ENCODE peak calls at places on chromosome X, in ten cellular contexts. One of them, this sample, is unnamed.

GRCh38 chrX:48971325-48972213 is at the start of gene KCND1:
- DNase-seq in PC-9: no peak
- DNase-seq in activated CD4-positive, CD25-positive, alpha-beta regulatory T cell: no peak
- DNase-seq in glomerular endothelial cell: no peak
- DNase-seq in Kasumi-1: peak; percentile 0
- DNase-seq in uterus: peak; percentile 51
- DNase-seq in stimulated activated CD4-positive, alpha-beta T cell treated with anti-CD3 and anti-CD28 coated beads, Interleukin-12 subunit alpha, Interleukin-12 subunit beta, amount 100 ng/mL, for 4 hours: no peak
- DNase-seq in endothelial cell of umbilical vein: peak; percentile 44
- DNase-seq in nucleus accumbens: no peak
- DNase-seq in coronary artery: no peak
- DNase-seq in this sample: peak; percentile 37

GRCh38 chrX:143781103-143781502 is 60.6 kb upstream of the SPANXN2 start:
- DNase-seq in PC-9: no peak
- DNase-seq in activated CD4-positive, CD25-positive, alpha-beta regulatory T cell: no peak
- DNase-seq in glomerular endothelial cell: no peak
- DNase-seq in Kasumi-1: no peak
- DNase-seq in uterus: no peak
- DNase-seq in stimulated activated CD4-positive, alpha-beta T cell treated with anti-CD3 and anti-CD28 coated beads, Interleukin-12 subunit alpha, Interleukin-12 subunit beta, amount 100 ng/mL, for 4 hours: no peak
- DNase-seq in endothelial cell of umbilical vein: no peak
- DNase-seq in nucleus accumbens: no peak
- DNase-seq in coronary artery: no peak
- DNase-seq in this sample: no peak

GRCh38 chrX:39764441-39764914 is 333.3 kb downstream of the BCOR start:
- DNase-seq in PC-9: no peak
- DNase-seq in activated CD4-positive, CD25-positive, alpha-beta regulatory T cell: no peak
- DNase-seq in glomerular endothelial cell: no peak
- DNase-seq in Kasumi-1: no peak
- DNase-seq in uterus: no peak
- DNase-seq in stimulated activated CD4-positive, alpha-beta T cell treated with anti-CD3 and anti-CD28 coated beads, Interleukin-12 subunit alpha, Interleukin-12 subunit beta, amount 100 ng/mL, for 4 hours: no peak
- DNase-seq in endothelial cell of umbilical vein: no peak
- DNase-seq in nucleus accumbens: no peak
- DNase-seq in coronary artery: no peak
- DNase-seq in this sample: no peak

GRCh38 chrX:46595084-46595483 is 21.5 kb downstream of the CHST7 start:
- DNase-seq in PC-9: no peak
- DNase-seq in activated CD4-positive, CD25-positive, alpha-beta regulatory T cell: no peak
- DNase-seq in glomerular endothelial cell: no peak
- DNase-seq in Kasumi-1: no peak
- DNase-seq in uterus: no peak
- DNase-seq in stimulated activated CD4-positive, alpha-beta T cell treated with anti-CD3 and anti-CD28 coated beads, Interleukin-12 subunit alpha, Interleukin-12 subunit beta, amount 100 ng/mL, for 4 hours: no peak
- DNase-seq in endothelial cell of umbilical vein: no peak
- DNase-seq in nucleus accumbens: no peak
- DNase-seq in coronary artery: no peak
- DNase-seq in this sample: no peak

GRCh38 chrX:40550069-40550468 is 30.7 kb upstream of the ATP6AP2 start:
- DNase-seq in PC-9: no peak
- DNase-seq in activated CD4-positive, CD25-positive, alpha-beta regulatory T cell: no peak
- DNase-seq in glomerular endothelial cell: no peak
- DNase-seq in Kasumi-1: no peak
- DNase-seq in uterus: no peak
- DNase-seq in stimulated activated CD4-positive, alpha-beta T cell treated with anti-CD3 and anti-CD28 coated beads, Interleukin-12 subunit alpha, Interleukin-12 subunit beta, amount 100 ng/mL, for 4 hours: no peak
- DNase-seq in endothelial cell of umbilical vein: no peak
- DNase-seq in nucleus accumbens: no peak
- DNase-seq in coronary artery: no peak
- DNase-seq in this sample: no peak

GRCh38 chrX:119417842-119418241 is 18.7 kb downstream of the SLC25A43 start:
- DNase-seq in PC-9: no peak
- DNase-seq in activated CD4-positive, CD25-positive, alpha-beta regulatory T cell: no peak
- DNase-seq in glomerular endothelial cell: no peak
- DNase-seq in Kasumi-1: peak; percentile 26
- DNase-seq in uterus: no peak
- DNase-seq in stimulated activated CD4-positive, alpha-beta T cell treated with anti-CD3 and anti-CD28 coated beads, Interleukin-12 subunit alpha, Interleukin-12 subunit beta, amount 100 ng/mL, for 4 hours: no peak
- DNase-seq in endothelial cell of umbilical vein: no peak
- DNase-seq in nucleus accumbens: no peak
- DNase-seq in coronary artery: no peak
- DNase-seq in this sample: no peak

GRCh38 chrX:105803891-105804290 is 18.4 kb upstream of the NRK start:
- DNase-seq in PC-9: no peak
- DNase-seq in activated CD4-positive, CD25-positive, alpha-beta regulatory T cell: no peak
- DNase-seq in glomerular endothelial cell: no peak
- DNase-seq in Kasumi-1: no peak
- DNase-seq in uterus: no peak
- DNase-seq in stimulated activated CD4-positive, alpha-beta T cell treated with anti-CD3 and anti-CD28 coated beads, Interleukin-12 subunit alpha, Interleukin-12 subunit beta, amount 100 ng/mL, for 4 hours: no peak
- DNase-seq in endothelial cell of umbilical vein: no peak
- DNase-seq in nucleus accumbens: no peak
- DNase-seq in coronary artery: no peak
- DNase-seq in this sample: no peak

GRCh38 chrX:144709841-144710240 is 537.5 kb upstream of the SPANXN1 start:
- DNase-seq in PC-9: no peak
- DNase-seq in activated CD4-positive, CD25-positive, alpha-beta regulatory T cell: no peak
- DNase-seq in glomerular endothelial cell: no peak
- DNase-seq in Kasumi-1: no peak
- DNase-seq in uterus: no peak
- DNase-seq in stimulated activated CD4-positive, alpha-beta T cell treated with anti-CD3 and anti-CD28 coated beads, Interleukin-12 subunit alpha, Interleukin-12 subunit beta, amount 100 ng/mL, for 4 hours: no peak
- DNase-seq in endothelial cell of umbilical vein: no peak
- DNase-seq in nucleus accumbens: no peak
- DNase-seq in coronary artery: no peak
- DNase-seq in this sample: no peak

GRCh38 chrX:113157496-113157895 is 316.9 kb upstream of the AMOT start:
- DNase-seq in PC-9: no peak
- DNase-seq in activated CD4-positive, CD25-positive, alpha-beta regulatory T cell: no peak
- DNase-seq in glomerular endothelial cell: no peak
- DNase-seq in Kasumi-1: no peak
- DNase-seq in uterus: no peak
- DNase-seq in stimulated activated CD4-positive, alpha-beta T cell treated with anti-CD3 and anti-CD28 coated beads, Interleukin-12 subunit alpha, Interleukin-12 subunit beta, amount 100 ng/mL, for 4 hours: no peak
- DNase-seq in endothelial cell of umbilical vein: no peak
- DNase-seq in nucleus accumbens: no peak
- DNase-seq in coronary artery: no peak
- DNase-seq in this sample: no peak

GRCh38 chrX:27838176-27838575 is 30.4 kb downstream of the MAGEB10 start:
- DNase-seq in PC-9: no peak
- DNase-seq in activated CD4-positive, CD25-positive, alpha-beta regulatory T cell: no peak
- DNase-seq in glomerular endothelial cell: no peak
- DNase-seq in Kasumi-1: no peak
- DNase-seq in uterus: no peak
- DNase-seq in stimulated activated CD4-positive, alpha-beta T cell treated with anti-CD3 and anti-CD28 coated beads, Interleukin-12 subunit alpha, Interleukin-12 subunit beta, amount 100 ng/mL, for 4 hours: no peak
- DNase-seq in endothelial cell of umbilical vein: no peak
- DNase-seq in nucleus accumbens: no peak
- DNase-seq in coronary artery: no peak
- DNase-seq in this sample: no peak

GRCh38 chrX:120310861-120311631 is at the start of gene TMEM255A:
- DNase-seq in PC-9: peak; percentile 42
- DNase-seq in activated CD4-positive, CD25-positive, alpha-beta regulatory T cell: no peak
- DNase-seq in glomerular endothelial cell: no peak
- DNase-seq in Kasumi-1: no peak
- DNase-seq in uterus: peak; percentile 45
- DNase-seq in stimulated activated CD4-positive, alpha-beta T cell treated with anti-CD3 and anti-CD28 coated beads, Interleukin-12 subunit alpha, Interleukin-12 subunit beta, amount 100 ng/mL, for 4 hours: no peak
- DNase-seq in endothelial cell of umbilical vein: no peak
- DNase-seq in nucleus accumbens: peak; percentile 34
- DNase-seq in coronary artery: no peak
- DNase-seq in this sample: no peak

GRCh38 chrX:19560611-19561010 is 45.3 kb upstream of the MAP3K15 start:
- DNase-seq in PC-9: no peak
- DNase-seq in activated CD4-positive, CD25-positive, alpha-beta regulatory T cell: no peak
- DNase-seq in glomerular endothelial cell: no peak
- DNase-seq in Kasumi-1: no peak
- DNase-seq in uterus: no peak
- DNase-seq in stimulated activated CD4-positive, alpha-beta T cell treated with anti-CD3 and anti-CD28 coated beads, Interleukin-12 subunit alpha, Interleukin-12 subunit beta, amount 100 ng/mL, for 4 hours: no peak
- DNase-seq in endothelial cell of umbilical vein: no peak
- DNase-seq in nucleus accumbens: no peak
- DNase-seq in coronary artery: no peak
- DNase-seq in this sample: no peak

GRCh38 chrX:46710927-46711623 is 47.8 kb downstream of the SLC9A7 start:
- DNase-seq in PC-9: no peak
- DNase-seq in activated CD4-positive, CD25-positive, alpha-beta regulatory T cell: no peak
- DNase-seq in glomerular endothelial cell: no peak
- DNase-seq in Kasumi-1: peak; percentile 17
- DNase-seq in uterus: no peak
- DNase-seq in stimulated activated CD4-positive, alpha-beta T cell treated with anti-CD3 and anti-CD28 coated beads, Interleukin-12 subunit alpha, Interleukin-12 subunit beta, amount 100 ng/mL, for 4 hours: no peak
- DNase-seq in endothelial cell of umbilical vein: no peak
- DNase-seq in nucleus accumbens: no peak
- DNase-seq in coronary artery: no peak
- DNase-seq in this sample: no peak

GRCh38 chrX:139120760-139121159 is 409.2 kb upstream of the FGF13 start:
- DNase-seq in PC-9: peak; percentile 67
- DNase-seq in activated CD4-positive, CD25-positive, alpha-beta regulatory T cell: no peak
- DNase-seq in glomerular endothelial cell: no peak
- DNase-seq in Kasumi-1: no peak
- DNase-seq in uterus: no peak
- DNase-seq in stimulated activated CD4-positive, alpha-beta T cell treated with anti-CD3 and anti-CD28 coated beads, Interleukin-12 subunit alpha, Interleukin-12 subunit beta, amount 100 ng/mL, for 4 hours: no peak
- DNase-seq in endothelial cell of umbilical vein: no peak
- DNase-seq in nucleus accumbens: no peak
- DNase-seq in coronary artery: no peak
- DNase-seq in this sample: no peak

GRCh38 chrX:48474581-48474980 is 1.4 kb upstream of the FTSJ1 start:
- DNase-seq in PC-9: no peak
- DNase-seq in activated CD4-positive, CD25-positive, alpha-beta regulatory T cell: no peak
- DNase-seq in glomerular endothelial cell: no peak
- DNase-seq in Kasumi-1: no peak
- DNase-seq in uterus: no peak
- DNase-seq in stimulated activated CD4-positive, alpha-beta T cell treated with anti-CD3 and anti-CD28 coated beads, Interleukin-12 subunit alpha, Interleukin-12 subunit beta, amount 100 ng/mL, for 4 hours: no peak
- DNase-seq in endothelial cell of umbilical vein: no peak
- DNase-seq in nucleus accumbens: no peak
- DNase-seq in coronary artery: no peak
- DNase-seq in this sample: no peak

GRCh38 chrX:28988246-28988645 is 401.0 kb downstream of the IL1RAPL1 start:
- DNase-seq in PC-9: no peak
- DNase-seq in activated CD4-positive, CD25-positive, alpha-beta regulatory T cell: no peak
- DNase-seq in glomerular endothelial cell: no peak
- DNase-seq in Kasumi-1: no peak
- DNase-seq in uterus: no peak
- DNase-seq in stimulated activated CD4-positive, alpha-beta T cell treated with anti-CD3 and anti-CD28 coated beads, Interleukin-12 subunit alpha, Interleukin-12 subunit beta, amount 100 ng/mL, for 4 hours: no peak
- DNase-seq in endothelial cell of umbilical vein: no peak
- DNase-seq in nucleus accumbens: peak; percentile 0
- DNase-seq in coronary artery: no peak
- DNase-seq in this sample: no peak

GRCh38 chrX:30308263-30309138 is 689 bp downstream of the NR0B1 start:
- DNase-seq in PC-9: no peak
- DNase-seq in activated CD4-positive, CD25-positive, alpha-beta regulatory T cell: no peak
- DNase-seq in glomerular endothelial cell: no peak
- DNase-seq in Kasumi-1: no peak
- DNase-seq in uterus: no peak
- DNase-seq in stimulated activated CD4-positive, alpha-beta T cell treated with anti-CD3 and anti-CD28 coated beads, Interleukin-12 subunit alpha, Interleukin-12 subunit beta, amount 100 ng/mL, for 4 hours: no peak
- DNase-seq in endothelial cell of umbilical vein: peak; percentile 4
- DNase-seq in nucleus accumbens: peak; percentile 11
- DNase-seq in coronary artery: no peak
- DNase-seq in this sample: no peak

GRCh38 chrX:128106630-128107029 is 54.4 kb upstream of the ACTRT1 start:
- DNase-seq in PC-9: no peak
- DNase-seq in activated CD4-positive, CD25-positive, alpha-beta regulatory T cell: no peak
- DNase-seq in glomerular endothelial cell: no peak
- DNase-seq in Kasumi-1: peak; percentile 53
- DNase-seq in uterus: no peak
- DNase-seq in stimulated activated CD4-positive, alpha-beta T cell treated with anti-CD3 and anti-CD28 coated beads, Interleukin-12 subunit alpha, Interleukin-12 subunit beta, amount 100 ng/mL, for 4 hours: no peak
- DNase-seq in endothelial cell of umbilical vein: peak; percentile 49
- DNase-seq in nucleus accumbens: no peak
- DNase-seq in coronary artery: no peak
- DNase-seq in this sample: no peak

GRCh38 chrX:56975611-56976010 is 19.7 kb downstream of the SPIN3 start:
- DNase-seq in PC-9: no peak
- DNase-seq in activated CD4-positive, CD25-positive, alpha-beta regulatory T cell: no peak
- DNase-seq in glomerular endothelial cell: no peak
- DNase-seq in Kasumi-1: peak; percentile 0
- DNase-seq in uterus: no peak
- DNase-seq in stimulated activated CD4-positive, alpha-beta T cell treated with anti-CD3 and anti-CD28 coated beads, Interleukin-12 subunit alpha, Interleukin-12 subunit beta, amount 100 ng/mL, for 4 hours: no peak
- DNase-seq in endothelial cell of umbilical vein: peak; percentile 9
- DNase-seq in nucleus accumbens: no peak
- DNase-seq in coronary artery: no peak
- DNase-seq in this sample: no peak

GRCh38 chrX:38473715-38474114 is 87.6 kb upstream of the TSPAN7 start:
- DNase-seq in PC-9: no peak
- DNase-seq in activated CD4-positive, CD25-positive, alpha-beta regulatory T cell: no peak
- DNase-seq in glomerular endothelial cell: no peak
- DNase-seq in Kasumi-1: no peak
- DNase-seq in uterus: no peak
- DNase-seq in stimulated activated CD4-positive, alpha-beta T cell treated with anti-CD3 and anti-CD28 coated beads, Interleukin-12 subunit alpha, Interleukin-12 subunit beta, amount 100 ng/mL, for 4 hours: no peak
- DNase-seq in endothelial cell of umbilical vein: no peak
- DNase-seq in nucleus accumbens: no peak
- DNase-seq in coronary artery: no peak
- DNase-seq in this sample: no peak